ENCODE peak calls at places on chromosome 7, in five cellular contexts. F, D, E, U and V are unnamed samples.

GRCh38 chr7:132251327-132251659 is 325.0 kb downstream of the PLXNA4 start:
- DNase-seq in F (no peak), U (no peak), E (peak), D (peak), V (no peak)

GRCh38 chr7:194996-195829 is 2.8 kb downstream of the FAM20C start:
- DNase-seq in U (peak), E (no peak), D (no peak), F (no peak), V (no peak)

GRCh38 chr7:74028321-74028812 is 394 bp downstream of the ELN start:
- DNase-seq in U (no peak), F (no peak), D (no peak), E (no peak), V (no peak)

GRCh38 chr7:6395898-6396582 is 51.7 kb downstream of the DAGLB start:
- DNase-seq in U (no peak), E (no peak), F (no peak), D (peak), V (peak)

GRCh38 chr7:151895695-151896485 is 19.0 kb upstream of the PRKAG2 start:
- DNase-seq in F (no peak), U (no peak), E (no peak), D (peak), V (no peak)

GRCh38 chr7:144011458-144012230 is 11.5 kb downstream of the OR6B1 start:
- DNase-seq in F (no peak), D (no peak), U (peak), E (no peak), V (no peak)

GRCh38 chr7:139771001-139771956 is 6.5 kb downstream of the HIPK2 start:
- DNase-seq in U (peak), F (no peak), D (no peak), E (no peak), V (no peak)

GRCh38 chr7:518630-519428 is 817 bp downstream of the PDGFA start:
- DNase-seq in D (peak), E (peak), U (peak), F (peak), V (peak)

GRCh38 chr7:75945297-75946168 is 30.6 kb downstream of the POR start:
- DNase-seq in E (no peak), U (peak), D (peak), F (no peak), V (peak)

GRCh38 chr7:96052860-96053452 is 268.9 kb downstream of the SLC25A13 start:
- DNase-seq in E (no peak), D (no peak), F (no peak), U (no peak), V (no peak)
- TF ChIP-seq POLR2A in E (no peak), D (no peak), F (no peak), U (no peak), V (no peak)

GRCh38 chr7:16645593-16646426 is at the start of the genes ANKMY2 and BZW2:
- DNase-seq in F (peak), E (peak), D (peak), U (peak), V (peak)
- TF ChIP-seq POLR2A in F (peak), E (peak), D (peak), U (peak), V (peak)

GRCh38 chr7:127655720-127656119 is 3.7 kb downstream of the SND1 start:
- DNase-seq in E (no peak), F (no peak), D (no peak), U (no peak), V (peak)
- TF ChIP-seq POLR2A in E (no peak), F (no peak), D (no peak), U (no peak), V (no peak)

DNA sequence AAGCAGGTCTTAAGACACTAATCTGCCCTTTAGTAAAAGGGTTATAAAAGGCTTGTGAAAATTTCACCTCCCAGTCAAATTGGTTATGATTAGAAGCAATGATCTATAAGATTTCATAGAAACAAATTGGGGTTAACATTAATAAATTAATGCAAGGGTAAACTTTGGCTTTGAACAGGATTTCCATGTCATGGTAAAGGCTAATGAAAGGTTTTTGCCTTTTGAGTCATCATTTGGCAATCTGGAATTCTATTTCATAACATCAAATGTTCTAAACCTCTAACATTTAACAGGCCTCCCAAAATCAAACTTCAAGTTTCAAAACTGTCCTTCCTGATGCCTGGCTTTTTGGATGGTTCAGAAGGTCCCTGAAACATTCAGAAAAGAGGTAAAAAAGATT is 62.4 kb downstream of the COA1 start:
- DNase-seq in F (no peak), U (peak), D (no peak), E (no peak), V (no peak)
- TF ChIP-seq POLR2A in F (no peak), U (no peak), D (no peak), E (no peak), V (no peak)

GRCh38 chr7:27113991-27114866 is 11.7 kb upstream of the HOXA2 start:
- DNase-seq in D (peak), F (peak), U (peak), E (no peak), V (no peak)

GRCh38 chr7:27116019-27116411 is 13.5 kb upstream of the HOXA2 start:
- DNase-seq in D (no peak), U (peak), F (no peak), E (no peak), V (no peak)

GRCh38 chr7:27116962-27117686 is 13.4 kb downstream of the HOXA4 start:
- DNase-seq in U (peak), D (no peak), E (no peak), F (peak), V (no peak)

GRCh38 chr7:27116521-27116946 is 14.0 kb downstream of the HOXA4 start:
- DNase-seq in F (peak), D (no peak), U (peak), E (no peak), V (no peak)

GRCh38 chr7:27115161-27116018 is 12.9 kb upstream of the HOXA2 start:
- DNase-seq in D (no peak), E (no peak), U (peak), F (peak), V (no peak)
- TF ChIP-seq POLR2A in D (no peak), E (no peak), U (peak), F (peak), V (no peak)

GRCh38 chr7:17944720-17945119 is 4.4 kb upstream of the SNX13 start:
- DNase-seq in U (no peak), D (no peak), E (no peak), F (no peak), V (no peak)
- TF ChIP-seq POLR2A in U (no peak), D (no peak), E (no peak), F (no peak), V (no peak)

GRCh38 chr7:158864833-158865232 is 8.5 kb downstream of the DYNC2I1 start:
- DNase-seq in E (no peak), F (no peak), U (no peak), D (no peak), V (no peak)

GRCh38 chr7:158865462-158865922 is 9.1 kb downstream of the DYNC2I1 start:
- DNase-seq in D (no peak), E (no peak), F (peak), U (no peak), V (no peak)

GRCh38 chr7:158861936-158862704 is 5.8 kb downstream of the DYNC2I1 start:
- DNase-seq in E (no peak), D (no peak), F (no peak), U (no peak), V (no peak)

GRCh38 chr7:158864507-158864820 is 8.1 kb downstream of the DYNC2I1 start:
- DNase-seq in E (no peak), F (no peak), U (no peak), D (no peak), V (no peak)

GRCh38 chr7:158863611-158864506 is 7.5 kb downstream of the DYNC2I1 start:
- DNase-seq in E (peak), U (peak), F (peak), D (peak), V (peak)
- TF ChIP-seq POLR2A in E (no peak), U (no peak), F (no peak), D (peak), V (peak)

GRCh38 chr7:138460176-138460648 is at the start of gene TRIM24:
- DNase-seq in U (peak), E (peak), F (no peak), D (no peak), V (no peak)
- TF ChIP-seq POLR2A in U (peak), E (peak), F (peak), D (peak), V (peak)

DNA sequence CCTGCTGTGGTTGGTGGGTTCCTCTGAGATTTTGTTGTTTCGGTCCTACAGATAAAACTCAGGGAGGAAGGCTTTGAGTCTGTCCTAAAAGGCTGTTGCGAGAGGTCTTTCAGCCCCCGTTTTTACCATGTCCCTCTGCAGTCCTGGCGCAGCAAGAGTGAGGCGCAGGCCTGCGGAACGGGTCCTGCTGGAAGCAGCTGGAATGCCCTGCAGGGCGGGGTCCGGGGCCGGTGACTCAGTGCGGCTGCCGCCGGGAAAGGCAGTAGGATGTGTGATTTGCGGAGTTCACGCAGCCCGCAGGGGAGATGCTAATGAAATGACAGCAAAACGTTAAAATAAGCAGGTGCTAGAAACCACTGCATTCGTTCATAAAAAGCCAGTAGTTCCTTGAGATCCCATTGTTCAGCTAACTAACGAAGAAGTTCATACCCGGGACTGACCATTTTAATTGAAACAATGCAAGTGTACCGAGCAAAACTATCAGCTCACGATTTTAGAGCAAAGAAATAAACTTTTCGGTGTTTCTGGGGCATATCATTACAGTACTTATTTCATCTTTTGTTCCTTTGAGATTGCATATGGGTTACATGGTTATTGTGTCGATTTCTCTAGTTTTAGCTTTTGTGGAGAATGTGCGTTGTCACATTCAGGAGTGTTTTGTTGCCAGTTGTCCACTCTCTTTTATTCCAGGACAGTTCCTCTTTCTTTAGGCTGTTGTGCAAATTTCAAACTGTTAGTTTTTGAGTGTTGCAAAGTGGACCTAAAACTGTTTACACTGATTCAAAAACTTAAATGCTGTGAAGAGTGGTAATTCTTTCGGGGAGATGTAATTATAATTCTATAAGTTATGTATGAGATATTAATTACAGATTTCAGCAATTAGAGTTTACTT is 783 bp downstream of the ANLN start:
- DNase-seq in D (peak), U (peak), E (peak), F (peak), V (peak)
- TF ChIP-seq POLR2A in D (peak), U (peak), E (no peak), F (no peak), V (no peak)